ENCODE peak calls at places on chromosomes 11 and 22, in ten cellular contexts. L is NCI-H1105; W is stimulated activated CD8-positive, alpha-beta memory T cell treated with anti-CD3 and anti-CD28 coated beads, Interleukin-4, amount 100 ng/mL, for 1 hour; H is activated CD4-positive, alpha-beta T cell treated with anti-CD3 and anti-CD28 coated beads, Interleukin-2, amount 50 U/mL, for 1 hour; J is MCF 10A; D is right atrium auricular region; X is stimulated activated CD4-positive, alpha-beta T cell treated with anti-CD3 and anti-CD28 coated beads, Interleukin-1b, Interleukin-23, amount 100 ng/mL, for 1 hour; V is iPS-NIHi11; E is endothelial cell; O is NCI-H2227 treated with DMSO at 0.1 percent for 48 hours. G is an unnamed sample.

GRCh38 chr22:44869196-44869595 is 116.8 kb downstream of the ARHGAP8 start:
- DNase-seq in L (no peak), O (no peak), D (no peak), H (no peak), J (no peak), X (no peak), W (no peak), E (no peak), V (no peak), G (no peak)

GRCh38 chr22:47656806-47657205 is 894.4 kb downstream of the TBC1D22A start:
- DNase-seq in J (no peak), E (no peak), H (no peak), X (no peak), O (no peak), D (no peak), W (no peak), V (no peak), L (no peak), G (no peak)

GRCh38 chr11:8777907-8778767 is 95.5 kb downstream of the RPL27A start:
- DNase-seq in W (no peak), D (peak), E (no peak), O (no peak), J (peak), L (no peak), V (no peak), X (no peak), H (no peak), G (no peak)

GRCh38 chr22:49052023-49052538 is 775.6 kb downstream of the BRD1 start:
- DNase-seq in X (no peak), E (no peak), H (peak), V (no peak), J (no peak), L (no peak), O (no peak), D (no peak), W (no peak), G (no peak)

GRCh38 chr11:45108070-45109064 is 38.1 kb upstream of the PRDM11 start:
- DNase-seq in E (no peak), D (no peak), X (no peak), V (no peak), O (no peak), H (no peak), W (no peak), L (no peak), J (no peak), G (no peak)

GRCh38 chr11:65422633-65423515 is at the start of gene NEAT1:
- DNase-seq in O (peak), H (peak), L (no peak), V (peak), J (peak), W (peak), E (peak), X (peak), D (peak), G (peak)

GRCh38 chr11:63504933-63505586 is 824 bp upstream of the LGALS12 start:
- DNase-seq in V (no peak), J (peak), W (no peak), D (no peak), E (no peak), O (no peak), X (no peak), H (no peak), L (no peak), G (no peak)

GRCh38 chr11:86735462-86736302 is 63.3 kb upstream of the ME3 start:
- DNase-seq in H (no peak), W (no peak), D (no peak), O (no peak), X (no peak), E (no peak), L (no peak), J (no peak), V (no peak), G (no peak)

GRCh38 chr11:113587318-113587739 is 112.1 kb upstream of the DRD2 start:
- DNase-seq in V (no peak), O (no peak), L (no peak), H (no peak), W (no peak), J (peak), D (no peak), X (no peak), E (no peak), G (no peak)

G was measured in activated CD8-positive, alpha-beta memory T cell treated with anti-CD3 and anti-CD28 coated beads for 1 hour.